ENCODE peak calls at places on chromosomes 12 and 14, in nine cellular contexts. One of them, this sample, is unnamed.

GRCh38 chr14:55324812-55325211 is 53.6 kb downstream of the FBXO34 start:
- DNase-seq in amniotic stem cell: no peak
- DNase-seq in CD8-positive, alpha-beta T cell: no peak
- DNase-seq in foreskin keratinocyte: no peak
- DNase-seq in fibroblast of pulmonary artery: no peak
- DNase-seq in stimulated activated naive B cell treated with anti-CD40 and anti-IgM and Interleukin-4, amounts not matched to agents 10 μg/mL and 1 μg/mL and 100 μg/mL, for 72 hours: no peak
- DNase-seq in epithelial cell of esophagus: no peak
- DNase-seq in AML-193: no peak
- DNase-seq in right atrium auricular region: no peak
- DNase-seq in this sample: no peak

GRCh38 chr14:71780075-71780474 is 152.2 kb upstream of the RGS6 start:
- DNase-seq in amniotic stem cell: no peak
- DNase-seq in CD8-positive, alpha-beta T cell: no peak
- DNase-seq in foreskin keratinocyte: no peak
- DNase-seq in fibroblast of pulmonary artery: no peak
- DNase-seq in stimulated activated naive B cell treated with anti-CD40 and anti-IgM and Interleukin-4, amounts not matched to agents 10 μg/mL and 1 μg/mL and 100 μg/mL, for 72 hours: no peak
- DNase-seq in epithelial cell of esophagus: no peak
- DNase-seq in AML-193: no peak
- DNase-seq in right atrium auricular region: no peak
- DNase-seq in this sample: no peak

GRCh38 chr12:120581998-120582397 is 796 bp upstream of the POP5 start:
- DNase-seq in amniotic stem cell: no peak
- DNase-seq in CD8-positive, alpha-beta T cell: no peak
- DNase-seq in foreskin keratinocyte: no peak
- DNase-seq in fibroblast of pulmonary artery: peak; percentile 30
- DNase-seq in stimulated activated naive B cell treated with anti-CD40 and anti-IgM and Interleukin-4, amounts not matched to agents 10 μg/mL and 1 μg/mL and 100 μg/mL, for 72 hours: no peak
- DNase-seq in epithelial cell of esophagus: peak; percentile 9
- DNase-seq in AML-193: no peak
- DNase-seq in right atrium auricular region: no peak
- DNase-seq in this sample: no peak

GRCh38 chr12:112419269-112420133 is 754 bp downstream of the PTPN11 start:
- DNase-seq in amniotic stem cell: peak; percentile 72
- DNase-seq in CD8-positive, alpha-beta T cell: no peak
- DNase-seq in foreskin keratinocyte: peak; percentile 83
- DNase-seq in fibroblast of pulmonary artery: peak; percentile 89
- DNase-seq in stimulated activated naive B cell treated with anti-CD40 and anti-IgM and Interleukin-4, amounts not matched to agents 10 μg/mL and 1 μg/mL and 100 μg/mL, for 72 hours: no peak
- DNase-seq in epithelial cell of esophagus: peak; percentile 92
- DNase-seq in AML-193: peak; percentile 26
- DNase-seq in right atrium auricular region: peak; percentile 81
- DNase-seq in this sample: no peak

GRCh38 chr12:71492604-71493003 is 53.0 kb downstream of the LGR5 start:
- DNase-seq in amniotic stem cell: no peak
- DNase-seq in CD8-positive, alpha-beta T cell: no peak
- DNase-seq in foreskin keratinocyte: no peak
- DNase-seq in fibroblast of pulmonary artery: no peak
- DNase-seq in stimulated activated naive B cell treated with anti-CD40 and anti-IgM and Interleukin-4, amounts not matched to agents 10 μg/mL and 1 μg/mL and 100 μg/mL, for 72 hours: no peak
- DNase-seq in epithelial cell of esophagus: no peak
- DNase-seq in AML-193: no peak
- DNase-seq in right atrium auricular region: no peak
- DNase-seq in this sample: no peak

GRCh38 chr12:124087251-124088141 is 114.5 kb downstream of the ZNF664 start:
- DNase-seq in amniotic stem cell: no peak
- DNase-seq in CD8-positive, alpha-beta T cell: no peak
- DNase-seq in foreskin keratinocyte: no peak
- DNase-seq in fibroblast of pulmonary artery: no peak
- DNase-seq in stimulated activated naive B cell treated with anti-CD40 and anti-IgM and Interleukin-4, amounts not matched to agents 10 μg/mL and 1 μg/mL and 100 μg/mL, for 72 hours: no peak
- DNase-seq in epithelial cell of esophagus: no peak
- DNase-seq in AML-193: no peak
- DNase-seq in right atrium auricular region: no peak
- DNase-seq in this sample: no peak

GRCh38 chr12:78331764-78332163 is 501.1 kb downstream of the NAV3 start:
- DNase-seq in amniotic stem cell: no peak
- DNase-seq in CD8-positive, alpha-beta T cell: no peak
- DNase-seq in foreskin keratinocyte: no peak
- DNase-seq in fibroblast of pulmonary artery: peak; percentile 3
- DNase-seq in stimulated activated naive B cell treated with anti-CD40 and anti-IgM and Interleukin-4, amounts not matched to agents 10 μg/mL and 1 μg/mL and 100 μg/mL, for 72 hours: no peak
- DNase-seq in epithelial cell of esophagus: no peak
- DNase-seq in AML-193: no peak
- DNase-seq in right atrium auricular region: no peak
- DNase-seq in this sample: peak; percentile 45

GRCh38 chr12:23221066-23221465 is 596.1 kb downstream of the ETNK1 start:
- DNase-seq in amniotic stem cell: no peak
- DNase-seq in CD8-positive, alpha-beta T cell: no peak
- DNase-seq in foreskin keratinocyte: peak; percentile 14
- DNase-seq in fibroblast of pulmonary artery: no peak
- DNase-seq in stimulated activated naive B cell treated with anti-CD40 and anti-IgM and Interleukin-4, amounts not matched to agents 10 μg/mL and 1 μg/mL and 100 μg/mL, for 72 hours: no peak
- DNase-seq in epithelial cell of esophagus: peak; percentile 44
- DNase-seq in AML-193: no peak
- DNase-seq in right atrium auricular region: no peak
- DNase-seq in this sample: no peak

GRCh38 chr12:12357697-12358476 is 1.0 kb downstream of the BORCS5 start:
- DNase-seq in amniotic stem cell: no peak
- DNase-seq in CD8-positive, alpha-beta T cell: no peak
- DNase-seq in foreskin keratinocyte: peak; percentile 29
- DNase-seq in fibroblast of pulmonary artery: no peak
- DNase-seq in stimulated activated naive B cell treated with anti-CD40 and anti-IgM and Interleukin-4, amounts not matched to agents 10 μg/mL and 1 μg/mL and 100 μg/mL, for 72 hours: no peak
- DNase-seq in epithelial cell of esophagus: no peak
- DNase-seq in AML-193: no peak
- DNase-seq in right atrium auricular region: no peak
- DNase-seq in this sample: peak; percentile 63

GRCh38 chr12:112777387-112778025 is 14.0 kb upstream of the RPH3A start:
- DNase-seq in amniotic stem cell: no peak
- DNase-seq in CD8-positive, alpha-beta T cell: no peak
- DNase-seq in foreskin keratinocyte: no peak
- DNase-seq in fibroblast of pulmonary artery: no peak
- DNase-seq in stimulated activated naive B cell treated with anti-CD40 and anti-IgM and Interleukin-4, amounts not matched to agents 10 μg/mL and 1 μg/mL and 100 μg/mL, for 72 hours: no peak
- DNase-seq in epithelial cell of esophagus: no peak
- DNase-seq in AML-193: no peak
- DNase-seq in right atrium auricular region: no peak
- DNase-seq in this sample: no peak

This sample was measured in NCI-H1105 treated with DMSO at 0.1 percent for 48 hours.